ENCODE peak calls at places on chromosome 20, in nine cellular contexts. One of them, this sample, is unnamed.

GRCh38 chr20:11451793-11452291 is 465.9 kb upstream of the BTBD3 start:
- DNase-seq in iPS-NIHi11: peak; percentile 21
- DNase-seq in C1 segment of cervical spinal cord: no peak
- DNase-seq in lower leg skin: no peak
- DNase-seq in mucosa of gallbladder: no peak
- DNase-seq in effector CD4-positive, alpha-beta T cell: no peak
- DNase-seq in ELR: no peak
- DNase-seq in Caki2: no peak
- DNase-seq in GM23338: peak; percentile 41
- DNase-seq in this sample: no peak

GRCh38 chr20:4782373-4782772 is 60.7 kb downstream of the PRND start:
- DNase-seq in ELR: no peak
- DNase-seq in Caki2: no peak
- DNase-seq in mucosa of gallbladder: no peak
- DNase-seq in C1 segment of cervical spinal cord: no peak
- DNase-seq in GM23338: no peak
- DNase-seq in effector CD4-positive, alpha-beta T cell: no peak
- DNase-seq in iPS-NIHi11: no peak
- DNase-seq in lower leg skin: no peak
- DNase-seq in this sample: no peak

GRCh38 chr20:5364136-5364821 is 47.5 kb upstream of the PROKR2 start:
- DNase-seq in iPS-NIHi11: no peak
- DNase-seq in C1 segment of cervical spinal cord: no peak
- DNase-seq in GM23338: peak; percentile 38
- DNase-seq in ELR: no peak
- DNase-seq in mucosa of gallbladder: no peak
- DNase-seq in effector CD4-positive, alpha-beta T cell: no peak
- DNase-seq in Caki2: peak; percentile 12
- DNase-seq in lower leg skin: no peak
- DNase-seq in this sample: no peak

GRCh38 chr20:18984238-18985200 is 170.9 kb downstream of the SCP2D1 start:
- DNase-seq in Caki2: no peak
- DNase-seq in C1 segment of cervical spinal cord: no peak
- DNase-seq in ELR: no peak
- DNase-seq in effector CD4-positive, alpha-beta T cell: no peak
- DNase-seq in mucosa of gallbladder: no peak
- DNase-seq in iPS-NIHi11: peak; percentile 43
- DNase-seq in lower leg skin: no peak
- DNase-seq in GM23338: no peak
- DNase-seq in this sample: no peak

GRCh38 chr20:64099086-64099786 is 8.1 kb downstream of the NPBWR2 start:
- DNase-seq in mucosa of gallbladder: no peak
- DNase-seq in C1 segment of cervical spinal cord: no peak
- DNase-seq in GM23338: no peak
- DNase-seq in lower leg skin: no peak
- DNase-seq in iPS-NIHi11: no peak
- DNase-seq in effector CD4-positive, alpha-beta T cell: no peak
- DNase-seq in Caki2: no peak
- DNase-seq in ELR: no peak
- DNase-seq in this sample: no peak

GRCh38 chr20:10861086-10861485 is 187.3 kb upstream of the JAG1 start:
- DNase-seq in iPS-NIHi11: no peak
- DNase-seq in ELR: peak; percentile 44
- DNase-seq in GM23338: no peak
- DNase-seq in C1 segment of cervical spinal cord: no peak
- DNase-seq in mucosa of gallbladder: no peak
- DNase-seq in lower leg skin: no peak
- DNase-seq in effector CD4-positive, alpha-beta T cell: no peak
- DNase-seq in Caki2: peak; percentile 69
- DNase-seq in this sample: no peak

GRCh38 chr20:10217517-10218410 is 866 bp upstream of the SNAP25 start:
- DNase-seq in Caki2: peak; percentile 93
- DNase-seq in C1 segment of cervical spinal cord: peak; percentile 55
- DNase-seq in mucosa of gallbladder: peak; percentile 58
- DNase-seq in ELR: peak; percentile 93
- DNase-seq in iPS-NIHi11: peak; percentile 52
- DNase-seq in lower leg skin: no peak
- DNase-seq in effector CD4-positive, alpha-beta T cell: no peak
- DNase-seq in GM23338: peak; percentile 84
- DNase-seq in this sample: no peak

GRCh38 chr20:36055145-36055544 is 86.8 kb downstream of the CNBD2 start:
- DNase-seq in mucosa of gallbladder: no peak
- DNase-seq in ELR: no peak
- DNase-seq in GM23338: no peak
- DNase-seq in effector CD4-positive, alpha-beta T cell: no peak
- DNase-seq in C1 segment of cervical spinal cord: no peak
- DNase-seq in iPS-NIHi11: no peak
- DNase-seq in Caki2: no peak
- DNase-seq in lower leg skin: no peak
- DNase-seq in this sample: no peak

GRCh38 chr20:33229843-33230242 is 6.0 kb upstream of the BPIFA1 start:
- DNase-seq in GM23338: no peak
- DNase-seq in C1 segment of cervical spinal cord: no peak
- DNase-seq in Caki2: no peak
- DNase-seq in lower leg skin: no peak
- DNase-seq in iPS-NIHi11: no peak
- DNase-seq in mucosa of gallbladder: no peak
- DNase-seq in effector CD4-positive, alpha-beta T cell: no peak
- DNase-seq in ELR: no peak
- DNase-seq in this sample: no peak

GRCh38 chr20:36768768-36769430 is 4.7 kb downstream of the DSN1 start:
- DNase-seq in Caki2: no peak
- DNase-seq in lower leg skin: no peak
- DNase-seq in GM23338: no peak
- DNase-seq in iPS-NIHi11: no peak
- DNase-seq in effector CD4-positive, alpha-beta T cell: no peak
- DNase-seq in mucosa of gallbladder: no peak
- DNase-seq in C1 segment of cervical spinal cord: no peak
- DNase-seq in ELR: peak; percentile 57
- DNase-seq in this sample: no peak

GRCh38 chr20:6783752-6784725 is 16.6 kb downstream of the BMP2 start:
- DNase-seq in GM23338: no peak
- DNase-seq in lower leg skin: no peak
- DNase-seq in Caki2: peak; percentile 30
- DNase-seq in effector CD4-positive, alpha-beta T cell: no peak
- DNase-seq in ELR: no peak
- DNase-seq in C1 segment of cervical spinal cord: no peak
- DNase-seq in iPS-NIHi11: no peak
- DNase-seq in mucosa of gallbladder: no peak
- DNase-seq in this sample: no peak

GRCh38 chr20:48035961-48036731 is 250.9 kb upstream of the SULF2 start:
- DNase-seq in lower leg skin: no peak
- DNase-seq in C1 segment of cervical spinal cord: no peak
- DNase-seq in iPS-NIHi11: no peak
- DNase-seq in mucosa of gallbladder: no peak
- DNase-seq in ELR: no peak
- DNase-seq in GM23338: no peak
- DNase-seq in effector CD4-positive, alpha-beta T cell: no peak
- DNase-seq in Caki2: no peak
- DNase-seq in this sample: no peak

GRCh38 chr20:17995967-17996819 is 27.4 kb downstream of the MGME1 start:
- DNase-seq in lower leg skin: no peak
- DNase-seq in C1 segment of cervical spinal cord: peak; percentile 2
- DNase-seq in Caki2: peak; percentile 43
- DNase-seq in mucosa of gallbladder: peak; percentile 44
- DNase-seq in effector CD4-positive, alpha-beta T cell: peak; percentile 17
- DNase-seq in GM23338: peak; percentile 74
- DNase-seq in ELR: peak; percentile 77
- DNase-seq in iPS-NIHi11: peak; percentile 62
- DNase-seq in this sample: no peak

GRCh38 chr20:19566226-19566960 is 191.7 kb upstream of the RIN2 start:
- DNase-seq in iPS-NIHi11: no peak
- DNase-seq in mucosa of gallbladder: peak; percentile 26
- DNase-seq in C1 segment of cervical spinal cord: no peak
- DNase-seq in Caki2: peak; percentile 16
- DNase-seq in ELR: peak; percentile 5
- DNase-seq in GM23338: no peak
- DNase-seq in effector CD4-positive, alpha-beta T cell: no peak
- DNase-seq in lower leg skin: no peak
- DNase-seq in this sample: no peak

GRCh38 chr20:37114012-37114411 is 18.2 kb upstream of the RBL1 start:
- DNase-seq in lower leg skin: no peak
- DNase-seq in C1 segment of cervical spinal cord: no peak
- DNase-seq in Caki2: no peak
- DNase-seq in iPS-NIHi11: no peak
- DNase-seq in effector CD4-positive, alpha-beta T cell: no peak
- DNase-seq in ELR: no peak
- DNase-seq in GM23338: no peak
- DNase-seq in mucosa of gallbladder: no peak
- DNase-seq in this sample: no peak

GRCh38 chr20:10376271-10377075 is 57.5 kb downstream of the MKKS start:
- DNase-seq in lower leg skin: no peak
- DNase-seq in iPS-NIHi11: no peak
- DNase-seq in Caki2: peak; percentile 77
- DNase-seq in ELR: peak; percentile 87
- DNase-seq in GM23338: no peak
- DNase-seq in C1 segment of cervical spinal cord: no peak
- DNase-seq in mucosa of gallbladder: no peak
- DNase-seq in effector CD4-positive, alpha-beta T cell: no peak
- DNase-seq in this sample: no peak

GRCh38 chr20:35104685-35105295 is 12.2 kb upstream of the TRPC4AP start:
- DNase-seq in GM23338: no peak
- DNase-seq in C1 segment of cervical spinal cord: no peak
- DNase-seq in iPS-NIHi11: no peak
- DNase-seq in ELR: no peak
- DNase-seq in effector CD4-positive, alpha-beta T cell: no peak
- DNase-seq in Caki2: no peak
- DNase-seq in mucosa of gallbladder: no peak
- DNase-seq in lower leg skin: no peak
- DNase-seq in this sample: no peak

GRCh38 chr20:50518270-50518721 is 8.1 kb downstream of the PTPN1 start:
- DNase-seq in iPS-NIHi11: no peak
- DNase-seq in ELR: peak; percentile 84
- DNase-seq in effector CD4-positive, alpha-beta T cell: no peak
- DNase-seq in GM23338: no peak
- DNase-seq in lower leg skin: no peak
- DNase-seq in Caki2: no peak
- DNase-seq in C1 segment of cervical spinal cord: no peak
- DNase-seq in mucosa of gallbladder: no peak
- DNase-seq in this sample: no peak

GRCh38 chr20:16290358-16290757 is 282.9 kb downstream of the KIF16B start:
- DNase-seq in GM23338: no peak
- DNase-seq in effector CD4-positive, alpha-beta T cell: no peak
- DNase-seq in lower leg skin: no peak
- DNase-seq in iPS-NIHi11: peak; percentile 20
- DNase-seq in ELR: no peak
- DNase-seq in C1 segment of cervical spinal cord: no peak
- DNase-seq in Caki2: no peak
- DNase-seq in mucosa of gallbladder: no peak
- DNase-seq in this sample: no peak

GRCh38 chr20:18712877-18713276 is 100.7 kb upstream of the SCP2D1 start:
- DNase-seq in lower leg skin: no peak
- DNase-seq in ELR: no peak
- DNase-seq in iPS-NIHi11: peak; percentile 52
- DNase-seq in GM23338: peak; percentile 69
- DNase-seq in mucosa of gallbladder: no peak
- DNase-seq in Caki2: no peak
- DNase-seq in effector CD4-positive, alpha-beta T cell: no peak
- DNase-seq in C1 segment of cervical spinal cord: no peak
- DNase-seq in this sample: no peak

GRCh38 chr20:57397693-57398108 is 6.5 kb downstream of the RBM38 start:
- DNase-seq in C1 segment of cervical spinal cord: no peak
- DNase-seq in GM23338: no peak
- DNase-seq in iPS-NIHi11: no peak
- DNase-seq in Caki2: no peak
- DNase-seq in ELR: no peak
- DNase-seq in effector CD4-positive, alpha-beta T cell: peak; percentile 71
- DNase-seq in mucosa of gallbladder: no peak
- DNase-seq in lower leg skin: no peak
- DNase-seq in this sample: no peak

GRCh38 chr20:36575066-36575743 is 1.8 kb downstream of the TGIF2 start:
- DNase-seq in C1 segment of cervical spinal cord: peak; percentile 7
- DNase-seq in ELR: peak; percentile 49
- DNase-seq in lower leg skin: peak; percentile 89
- DNase-seq in Caki2: no peak
- DNase-seq in GM23338: peak; percentile 60
- DNase-seq in effector CD4-positive, alpha-beta T cell: no peak
- DNase-seq in iPS-NIHi11: peak; percentile 49
- DNase-seq in mucosa of gallbladder: peak; percentile 65
- DNase-seq in this sample: peak; percentile 89

GRCh38 chr20:3808141-3808479 is 12.0 kb downstream of the CDC25B start:
- DNase-seq in ELR: peak; percentile 93
- DNase-seq in mucosa of gallbladder: peak; percentile 95
- DNase-seq in effector CD4-positive, alpha-beta T cell: no peak
- DNase-seq in iPS-NIHi11: peak; percentile 43
- DNase-seq in C1 segment of cervical spinal cord: peak; percentile 72
- DNase-seq in Caki2: peak; percentile 95
- DNase-seq in lower leg skin: peak; percentile 97
- DNase-seq in GM23338: peak; percentile 48
- DNase-seq in this sample: peak; percentile 94

GRCh38 chr20:48538058-48538825 is 289.6 kb downstream of the PREX1 start:
- DNase-seq in Caki2: peak; percentile 72
- DNase-seq in effector CD4-positive, alpha-beta T cell: no peak
- DNase-seq in C1 segment of cervical spinal cord: no peak
- DNase-seq in mucosa of gallbladder: peak; percentile 67
- DNase-seq in ELR: peak; percentile 59
- DNase-seq in iPS-NIHi11: peak; percentile 66
- DNase-seq in GM23338: peak; percentile 59
- DNase-seq in lower leg skin: no peak
- DNase-seq in this sample: peak; percentile 100

GRCh38 chr20:63740070-63740500 is 509 bp downstream of the SLC2A4RG start:
- DNase-seq in Caki2: no peak
- DNase-seq in ELR: peak; percentile 52
- DNase-seq in mucosa of gallbladder: peak; percentile 32
- DNase-seq in lower leg skin: peak; percentile 87
- DNase-seq in effector CD4-positive, alpha-beta T cell: peak; percentile 53
- DNase-seq in GM23338: peak; percentile 56
- DNase-seq in iPS-NIHi11: peak; percentile 76
- DNase-seq in C1 segment of cervical spinal cord: no peak
- DNase-seq in this sample: peak; percentile 86

GRCh38 chr20:57614490-57615471 is 5.4 kb downstream of the ZBP1 start:
- DNase-seq in lower leg skin: peak; percentile 68
- DNase-seq in iPS-NIHi11: no peak
- DNase-seq in ELR: no peak
- DNase-seq in C1 segment of cervical spinal cord: no peak
- DNase-seq in GM23338: no peak
- DNase-seq in Caki2: no peak
- DNase-seq in effector CD4-positive, alpha-beta T cell: no peak
- DNase-seq in mucosa of gallbladder: no peak
- DNase-seq in this sample: peak; percentile 76

GRCh38 chr20:63483834-63484233 is 11.4 kb upstream of the KCNQ2 start:
- DNase-seq in effector CD4-positive, alpha-beta T cell: no peak
- DNase-seq in ELR: peak; percentile 34
- DNase-seq in iPS-NIHi11: peak; percentile 74
- DNase-seq in lower leg skin: no peak
- DNase-seq in C1 segment of cervical spinal cord: no peak
- DNase-seq in Caki2: peak; percentile 31
- DNase-seq in mucosa of gallbladder: no peak
- DNase-seq in GM23338: peak; percentile 71
- DNase-seq in this sample: no peak

GRCh38 chr20:41138527-41139226 is 1.3 kb downstream of the PLCG1 start:
- DNase-seq in ELR: peak; percentile 57
- DNase-seq in mucosa of gallbladder: no peak
- DNase-seq in iPS-NIHi11: no peak
- DNase-seq in GM23338: peak; percentile 37
- DNase-seq in C1 segment of cervical spinal cord: peak; percentile 60
- DNase-seq in effector CD4-positive, alpha-beta T cell: peak; percentile 31
- DNase-seq in lower leg skin: no peak
- DNase-seq in Caki2: no peak
- DNase-seq in this sample: peak; percentile 80

GRCh38 chr20:12966468-12967085 is 42.2 kb upstream of the SPTLC3 start:
- DNase-seq in C1 segment of cervical spinal cord: no peak
- DNase-seq in effector CD4-positive, alpha-beta T cell: no peak
- DNase-seq in Caki2: peak; percentile 35
- DNase-seq in lower leg skin: no peak
- DNase-seq in mucosa of gallbladder: no peak
- DNase-seq in iPS-NIHi11: no peak
- DNase-seq in ELR: peak; percentile 62
- DNase-seq in GM23338: peak; percentile 17
- DNase-seq in this sample: no peak

This sample was measured in RWPE2.